ENCODE peak calls at places on chromosome 2, in seven cellular contexts. D, O, L, A, H, K and X are unnamed samples.

GRCh38 chr2:128754246-128754724 is 435.6 kb upstream of the HS6ST1 start:
- DNase-seq in D (no peak), O (peak; percentile 15), L (no peak), A (no peak), H (no peak), K (no peak), X (no peak)

GRCh38 chr2:199381531-199381930 is 76.2 kb downstream of the SATB2 start:
- DNase-seq in D (no peak), O (no peak), L (no peak), A (no peak), H (no peak), K (no peak), X (no peak)

GRCh38 chr2:176145085-176145969 is 6.0 kb upstream of the HOXD4 start:
- DNase-seq in D (no peak), O (no peak), L (no peak), A (no peak), H (no peak), K (no peak), X (no peak)

GRCh38 chr2:155748126-155748525 is 584.4 kb downstream of the NR4A2 start:
- DNase-seq in D (no peak), O (no peak), L (no peak), A (no peak), H (no peak), K (no peak), X (no peak)

GRCh38 chr2:232586943-232587342 is 36.5 kb downstream of the EIF4E2 start:
- DNase-seq in D (no peak), O (no peak), L (no peak), A (no peak), H (no peak), K (no peak), X (no peak)

GRCh38 chr2:103166406-103167324 is 404.8 kb downstream of the TMEM182 start:
- DNase-seq in D (no peak), O (no peak), L (no peak), A (peak; percentile 50), H (no peak), K (no peak), X (no peak)

GRCh38 chr2:219404291-219404910 is 13.8 kb upstream of the DES start:
- DNase-seq in D (no peak), O (no peak), L (peak; percentile 45), A (no peak), H (no peak), K (no peak), X (no peak)

GRCh38 chr2:118202707-118203303 is 114.5 kb downstream of the INSIG2 start:
- DNase-seq in D (peak; percentile 56), O (peak; percentile 45), L (peak; percentile 85), A (peak; percentile 53), H (peak; percentile 59), K (peak; percentile 59), X (no peak)

GRCh38 chr2:11692966-11693521 is 23.0 kb upstream of the NTSR2 start:
- DNase-seq in D (peak; percentile 86), O (peak; percentile 66), L (peak; percentile 92), A (peak; percentile 85), H (peak; percentile 77), K (peak; percentile 80), X (no peak)

GRCh38 chr2:239238839-239239606 is 161.8 kb downstream of the HDAC4 start:
- DNase-seq in D (no peak), O (no peak), L (no peak), A (no peak), H (no peak), K (no peak), X (no peak)

GRCh38 chr2:20682166-20682565 is 15.2 kb downstream of the GDF7 start:
- DNase-seq in D (no peak), O (no peak), L (peak; percentile 64), A (peak; percentile 15), H (peak; percentile 37), K (no peak), X (no peak)

GRCh38 chr2:238978507-238978906 is 130.6 kb downstream of the TWIST2 start:
- DNase-seq in D (peak; percentile 20), O (no peak), L (no peak), A (no peak), H (no peak), K (no peak), X (no peak)

GRCh38 chr2:29583104-29583503 is 338.3 kb downstream of the ALK start:
- DNase-seq in D (peak; percentile 40), O (no peak), L (no peak), A (no peak), H (peak; percentile 24), K (no peak), X (no peak)

GRCh38 chr2:176092270-176093144 is at the start of gene HOXD13:
- DNase-seq in D (no peak), O (peak; percentile 72), L (peak; percentile 88), A (no peak), H (no peak), K (no peak), X (no peak)

GRCh38 chr2:216188956-216189355 is 79.8 kb downstream of the XRCC5 start:
- DNase-seq in D (peak; percentile 80), O (no peak), L (no peak), A (no peak), H (peak; percentile 38), K (no peak), X (peak; percentile 51)

GRCh38 chr2:44649426-44649825 is 287.7 kb downstream of the CAMKMT start:
- DNase-seq in D (no peak), O (no peak), L (no peak), A (no peak), H (peak; percentile 2), K (no peak), X (no peak)

GRCh38 chr2:56100791-56101312 is 82.9 kb upstream of the CCDC85A start:
- DNase-seq in D (no peak), O (no peak), L (no peak), A (no peak), H (peak; percentile 14), K (no peak), X (no peak)

GRCh38 chr2:235860111-235860510 is 308.1 kb downstream of the GBX2 start:
- DNase-seq in D (no peak), O (peak; percentile 12), L (no peak), A (no peak), H (peak; percentile 53), K (no peak), X (no peak)

GRCh38 chr2:4745596-4745995 is 946.6 kb upstream of the SOX11 start:
- DNase-seq in D (peak; percentile 32), O (peak; percentile 30), L (peak; percentile 3), A (no peak), H (no peak), K (no peak), X (no peak)

GRCh38 chr2:221423212-221423804 is 148.8 kb downstream of the EPHA4 start:
- DNase-seq in D (peak; percentile 54), O (peak; percentile 50), L (no peak), A (no peak), H (no peak), K (no peak), X (no peak)

GRCh38 chr2:176390276-176390675 is 121.0 kb downstream of the MTX2 start:
- DNase-seq in D (no peak), O (no peak), L (no peak), A (no peak), H (no peak), K (no peak), X (no peak)

GRCh38 chr2:171810409-171810993 is 83.5 kb downstream of the SLC25A12 start:
- DNase-seq in D (peak; percentile 45), O (no peak), L (no peak), A (no peak), H (peak; percentile 33), K (no peak), X (no peak)

GRCh38 chr2:64291181-64291580 is 147.0 kb upstream of the PELI1 start:
- DNase-seq in D (peak; percentile 89), O (peak; percentile 84), L (no peak), A (no peak), H (peak; percentile 100), K (peak; percentile 37), X (no peak)

GRCh38 chr2:149040451-149040850 is 2.0 kb downstream of the LYPD6B start:
- DNase-seq in D (peak; percentile 56), O (peak; percentile 67), L (peak; percentile 89), A (peak; percentile 62), H (peak; percentile 4), K (peak; percentile 47), X (no peak)

GRCh38 chr2:45259144-45259543 is 249.9 kb upstream of the SIX2 start:
- DNase-seq in D (no peak), O (no peak), L (peak; percentile 17), A (no peak), H (no peak), K (peak; percentile 23), X (no peak)

GRCh38 chr2:188580738-188581137 is 289.1 kb downstream of the GULP1 start:
- DNase-seq in D (no peak), O (no peak), L (no peak), A (no peak), H (no peak), K (no peak), X (no peak)

GRCh38 chr2:50582164-50582563 is 449.8 kb downstream of the NRXN1 start:
- DNase-seq in D (peak; percentile 46), O (no peak), L (no peak), A (peak; percentile 13), H (no peak), K (peak; percentile 1), X (no peak)

GRCh38 chr2:10274376-10274775 is 28.3 kb upstream of the HPCAL1 start:
- DNase-seq in D (no peak), O (no peak), L (no peak), A (no peak), H (no peak), K (no peak), X (no peak)

GRCh38 chr2:135820003-135820618 is 16.9 kb downstream of the LCT start:
- DNase-seq in D (no peak), O (peak; percentile 88), L (no peak), A (no peak), H (no peak), K (no peak), X (no peak)

GRCh38 chr2:189624648-189625355 is 36.5 kb upstream of the ASNSD1 start:
- DNase-seq in D (peak; percentile 26), O (no peak), L (no peak), A (peak; percentile 9), H (no peak), K (peak; percentile 29), X (no peak)

GRCh38 chr2:96642564-96643350 is at the start of gene FER1L5:
- DNase-seq in D (no peak), O (peak; percentile 31), L (peak; percentile 96), A (peak; percentile 30), H (peak; percentile 62), K (no peak), X (no peak)